ENCODE peak calls at places on chromosomes 16 and 17, in five cellular contexts. B is K562, P is IMR-90, V is GM12878, Q is HepG2. X is an unnamed sample.

GRCh38 chr17:57352658-57353057 is 96.3 kb downstream of the MSI2 start:
- DNase-seq in B (no peak), V (no peak), Q (no peak), P (no peak), X (no peak)

GRCh38 chr16:278863-279366 is 1.5 kb upstream of the ARHGDIG start:
- DNase-seq in V (peak; percentile 8), Q (peak; percentile 12), P (peak; percentile 17), B (no peak), X (no peak)

GRCh38 chr17:58565389-58566311 is 51.2 kb upstream of the MTMR4 start:
- DNase-seq in B (no peak), Q (no peak), V (no peak), P (no peak), X (no peak)

GRCh38 chr17:45115871-45116270 is 16.4 kb downstream of the PLCD3 start:
- DNase-seq in B (no peak), V (no peak), P (peak; percentile 55), Q (no peak), X (no peak)

GRCh38 chr17:1005361-1005946 is 8.5 kb downstream of the TIMM22 start:
- DNase-seq in P (peak; percentile 54), V (no peak), B (no peak), Q (no peak), X (peak; percentile 44)

GRCh38 chr16:74667215-74667765 is 613 bp upstream of the RFWD3 start:
- DNase-seq in P (peak; percentile 3), Q (peak; percentile 41), V (no peak), B (peak; percentile 49), X (peak; percentile 24)

GRCh38 chr17:11986939-11987329 is 10.3 kb downstream of the ZNF18 start:
- DNase-seq in P (peak; percentile 60), V (no peak), B (peak; percentile 9), Q (peak; percentile 37), X (peak; percentile 41)

GRCh38 chr16:66224636-66225035 is 141.9 kb upstream of the CDH5 start:
- DNase-seq in B (no peak), Q (no peak), P (no peak), V (no peak), X (no peak)

GRCh38 chr17:59963738-59964454 is 644 bp downstream of the RNFT1 start:
- DNase-seq in Q (peak; percentile 16), P (peak; percentile 69), V (no peak), B (peak; percentile 16), X (peak; percentile 62)

GRCh38 chr17:42886283-42887176 is 14.1 kb upstream of the G6PC1 start:
- DNase-seq in P (no peak), Q (peak; percentile 72), V (no peak), B (no peak), X (no peak)

GRCh38 chr16:50613281-50613991 is 65.2 kb downstream of the NKD1 start:
- DNase-seq in B (no peak), Q (no peak), V (no peak), P (no peak), X (no peak)

GRCh38 chr17:45224671-45225050 is 3.0 kb downstream of the FMNL1 start:
- DNase-seq in Q (no peak), B (no peak), P (no peak), V (no peak), X (no peak)

GRCh38 chr16:55905651-55906050 is 30.5 kb upstream of the CES5A start:
- DNase-seq in B (no peak), P (no peak), Q (no peak), V (no peak), X (no peak)

GRCh38 chr16:68553186-68553585 is 14.1 kb downstream of the ZFP90 start:
- DNase-seq in B (no peak), P (no peak), V (no peak), Q (no peak), X (no peak)

GRCh38 chr16:68548947-68549346 is 9.9 kb downstream of the ZFP90 start:
- DNase-seq in P (no peak), B (no peak), Q (no peak), V (no peak), X (no peak)
- TF ChIP-seq MXI1 in P (no peak), B (no peak), Q (no peak), V (no peak), X (no peak)

GRCh38 chr17:67525239-67526135 is 148.4 kb downstream of the PITPNC1 start:
- DNase-seq in Q (no peak), V (no peak), P (no peak), B (no peak), X (no peak)

GRCh38 chr17:67531291-67531690 is 154.2 kb downstream of the PITPNC1 start:
- DNase-seq in Q (no peak), V (no peak), B (no peak), P (no peak), X (peak; percentile 50)

GRCh38 chr17:67526700-67527099 is 149.6 kb downstream of the PITPNC1 start:
- DNase-seq in B (no peak), P (no peak), V (no peak), Q (no peak), X (no peak)

GRCh38 chr17:67532326-67532871 is 155.3 kb downstream of the PITPNC1 start:
- DNase-seq in B (no peak), Q (no peak), V (no peak), P (no peak), X (no peak)

GRCh38 chr17:67528751-67529436 is 151.8 kb downstream of the PITPNC1 start:
- DNase-seq in B (no peak), P (peak; percentile 93), Q (peak; percentile 92), V (no peak), X (peak; percentile 94)
- TF ChIP-seq MXI1 in B (no peak), P (no peak), Q (no peak), V (no peak), X (peak; percentile 74)

DNA sequence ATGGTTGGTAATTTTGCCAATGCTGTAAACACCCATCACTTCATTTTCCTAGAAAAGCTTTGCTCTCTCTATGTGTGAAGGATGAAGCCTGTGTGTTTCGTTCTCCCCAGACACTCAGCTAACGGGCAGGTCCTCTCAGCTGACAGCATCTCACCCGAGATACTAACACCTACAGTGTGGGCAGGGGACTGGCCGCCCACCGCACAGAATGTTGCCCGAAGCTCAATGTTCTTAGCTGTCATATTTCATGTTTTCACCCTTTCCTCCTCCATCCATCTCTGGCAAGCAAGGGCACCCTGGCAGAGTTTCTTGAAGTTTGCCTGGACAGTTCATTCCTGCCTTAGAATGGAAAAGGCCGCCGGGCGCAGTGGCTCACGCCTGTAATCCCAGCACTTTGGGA is 37.5 kb upstream of the TEX2 start:
- DNase-seq in V (no peak), B (no peak), Q (no peak), P (no peak), X (no peak)
- TF ChIP-seq MXI1 in V (no peak), B (no peak), Q (no peak), P (no peak), X (no peak)

DNA sequence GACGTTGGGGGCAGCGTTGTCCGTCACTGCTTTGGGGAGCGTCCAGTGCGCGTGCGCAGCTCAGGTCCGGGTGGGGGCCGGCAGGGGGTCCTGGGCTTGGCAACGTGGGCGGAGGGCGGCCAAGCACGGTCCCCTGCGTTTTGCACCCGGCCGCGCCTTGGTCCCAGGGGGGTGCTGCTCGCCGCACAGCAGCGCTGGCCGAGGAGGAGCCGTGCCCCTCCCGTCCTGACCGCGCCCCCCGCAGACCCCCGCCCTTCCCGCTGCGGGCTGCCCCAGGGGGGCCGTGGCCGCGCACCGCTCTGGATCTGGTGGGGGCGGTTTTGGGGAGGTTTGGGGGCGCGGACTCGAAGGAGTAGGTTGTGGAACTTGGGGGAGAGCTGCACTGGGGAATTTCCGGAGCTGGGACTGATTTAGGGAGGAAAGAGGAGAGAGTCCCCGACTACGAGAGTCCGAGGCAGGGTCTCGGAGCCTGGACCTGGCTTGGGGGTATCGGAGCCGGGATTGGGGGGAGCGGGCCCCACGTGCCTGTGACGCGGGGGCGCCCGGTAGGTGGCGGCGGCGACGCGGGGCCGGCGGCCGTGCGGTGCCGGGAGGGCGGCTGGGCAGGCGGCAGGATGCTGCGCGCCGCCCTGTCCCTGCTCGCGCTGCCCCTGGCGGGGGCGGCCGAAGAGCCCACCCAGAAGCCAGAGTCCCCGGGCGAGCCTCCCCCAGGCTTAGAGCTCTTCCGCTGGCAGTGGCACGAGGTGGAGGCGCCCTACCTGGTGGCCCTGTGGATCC is at the start of gene SLC9A5:
- DNase-seq in B (peak; percentile 66), V (no peak), Q (no peak), P (no peak), X (peak; percentile 86)
- TF ChIP-seq MXI1 in B (no peak), V (peak; percentile 43), Q (no peak), P (no peak), X (peak; percentile 76)

DNA sequence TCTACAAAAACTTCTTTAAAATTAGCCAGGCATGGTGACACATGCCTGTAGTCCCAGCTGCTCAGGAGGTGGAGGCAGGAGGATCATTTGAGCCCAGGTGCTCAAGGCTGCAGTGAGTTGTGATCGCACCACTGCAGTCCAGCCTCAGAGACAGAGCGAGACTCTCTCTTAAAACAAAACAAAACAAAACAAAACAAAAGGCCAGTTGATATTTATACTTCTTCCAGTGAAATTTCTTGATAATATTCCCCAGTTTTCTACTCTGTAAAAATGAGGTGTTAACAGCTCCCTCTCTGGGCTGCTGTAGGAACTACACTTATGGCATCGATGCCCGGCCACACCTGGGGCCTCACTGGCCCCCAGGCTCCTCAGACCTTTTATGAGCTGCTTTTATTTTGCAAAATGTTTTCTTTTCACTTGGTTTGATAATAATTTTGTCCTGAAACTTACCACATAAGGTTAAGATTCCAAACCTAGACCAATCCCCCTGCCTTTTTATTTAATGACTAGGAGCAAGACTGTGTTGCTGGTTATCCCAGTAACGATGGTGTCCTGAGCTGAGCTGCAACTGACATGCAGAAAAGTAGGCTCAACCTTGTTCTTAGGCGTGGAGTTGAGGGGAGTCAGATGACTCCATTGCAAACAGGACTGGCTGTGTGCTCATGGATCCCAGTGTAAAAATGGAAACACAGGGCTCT is 17.6 kb downstream of the MAPK8IP3 start:
- DNase-seq in Q (peak; percentile 37), B (peak; percentile 69), P (peak; percentile 32), V (no peak), X (peak; percentile 78)
- TF ChIP-seq MXI1 in Q (no peak), B (no peak), P (no peak), V (no peak), X (no peak)

X was measured in SK-N-SH.